ENCODE peak calls at places on chromosomes 7 and 10, in eight cellular contexts. W is small intestine, L is Panc1, S is stomach, I is body of pancreas, Z is fibroblast of lung, T is iPS DF 6.9, F is K562. U is an unnamed sample. For H3K4me1, the result is how much of the 10 kb centered on the place peaks cover.

GRCh38 chr7:66669088-66669487 is 40.4 kb downstream of the KCTD7 start:
- DNase-seq in W (no peak), L (no peak), S (no peak), I (no peak), Z (no peak), T (no peak), F (no peak), U (peak)

GRCh38 chr10:112811741-112812551 is 138.1 kb upstream of the TCF7L2 start:
- DNase-seq in W (peak), L (peak), S (peak), I (peak), Z (peak), T (peak), F (no peak), U (no peak)

GRCh38 chr7:4399596-4399995 is 282.5 kb upstream of the FOXK1 start:
- DNase-seq in W (no peak), L (no peak), S (no peak), I (no peak), Z (no peak), T (no peak), F (no peak), U (no peak)

GRCh38 chr7:158110661-158111555 is 476.7 kb downstream of the PTPRN2 start:
- DNase-seq in W (no peak), L (no peak), S (peak), I (no peak), Z (no peak), T (no peak), F (no peak), U (no peak)

GRCh38 chr7:136555933-136556332 is 312.5 kb upstream of the CHRM2 start:
- DNase-seq in W (no peak), L (no peak), S (no peak), I (no peak), Z (no peak), T (no peak), F (no peak), U (no peak)

GRCh38 chr10:22736134-22736533 is 21.8 kb upstream of the PIP4K2A start:
- DNase-seq in W (no peak), L (no peak), S (no peak), I (no peak), Z (no peak), T (no peak), F (peak), U (no peak)

GRCh38 chr7:38105874-38106483 is 72.1 kb upstream of the STARD3NL start:
- DNase-seq in W (peak), L (peak), S (no peak), I (peak), Z (peak), T (no peak), F (peak), U (no peak)

GRCh38 chr7:155580367-155580766 is 34.0 kb upstream of the CNPY1 start:
- DNase-seq in W (no peak), L (no peak), S (no peak), I (no peak), Z (no peak), T (no peak), F (no peak), U (no peak)

GRCh38 chr10:75431180-75432111 is at the start of gene LRMDA:
- DNase-seq in W (peak), L (no peak), S (peak), I (peak), Z (no peak), T (no peak), F (no peak), U (no peak)

GRCh38 chr10:70119623-70120022 is 13.0 kb downstream of the AIFM2 start:
- DNase-seq in W (no peak), L (no peak), S (no peak), I (no peak), Z (no peak), T (no peak), F (no peak), U (no peak)

GRCh38 chr10:119427263-119427864 is 115.2 kb downstream of the RGS10 start:
- DNase-seq in W (no peak), L (no peak), S (no peak), I (no peak), Z (no peak), T (no peak), F (no peak), U (no peak)

GRCh38 chr10:33143160-33143728 is 185.2 kb upstream of the ITGB1 start:
- DNase-seq in W (no peak), L (no peak), S (no peak), I (no peak), Z (peak), T (no peak), F (no peak), U (no peak)

GRCh38 chr7:55019691-55020480 is 1.1 kb downstream of the EGFR start:
- DNase-seq in W (peak), L (no peak), S (peak), I (peak), Z (no peak), T (no peak), F (no peak), U (no peak)

GRCh38 chr10:100508691-100509150 is 10.9 kb downstream of the SEC31B start:
- DNase-seq in W (peak), L (no peak), S (no peak), I (no peak), Z (peak), T (peak), F (peak), U (no peak)

GRCh38 chr7:36790280-36790679 is 66.0 kb upstream of the AOAH start:
- DNase-seq in W (no peak), L (no peak), S (no peak), I (no peak), Z (no peak), T (no peak), F (no peak), U (no peak)

GRCh38 chr10:35608317-35608672 is 3.2 kb downstream of the GJD4 start:
- DNase-seq in W (no peak), L (no peak), S (no peak), I (no peak), Z (no peak), T (no peak), F (no peak), U (no peak)

GRCh38 chr7:1320616-1321289 is 88.1 kb downstream of the UNCX start:
- DNase-seq in W (no peak), L (no peak), S (no peak), I (no peak), Z (no peak), T (no peak), F (no peak), U (no peak)

GRCh38 chr10:69073025-69073424 is 14.9 kb upstream of the SRGN start:
- DNase-seq in W (no peak), L (no peak), S (no peak), I (no peak), Z (no peak), T (no peak), F (no peak), U (no peak)

GRCh38 chr10:118504044-118504944 is 91.2 kb downstream of the PRLHR start:
- DNase-seq in W (peak), L (peak), S (no peak), I (no peak), Z (peak), T (no peak), F (peak), U (peak)

GRCh38 chr7:155378580-155378934 is 79.4 kb upstream of the EN2 start:
- DNase-seq in W (no peak), L (no peak), S (no peak), I (no peak), Z (no peak), T (no peak), F (no peak), U (no peak)

GRCh38 chr7:20598479-20599419 is 16.7 kb upstream of the ABCB5 start:
- DNase-seq in W (peak), L (peak), S (no peak), I (no peak), Z (peak), T (peak), F (peak), U (no peak)

GRCh38 chr10:16585103-16585502 is 63.4 kb upstream of the C1QL3 start:
- DNase-seq in W (no peak), L (no peak), S (no peak), I (no peak), Z (no peak), T (no peak), F (no peak), U (no peak)

GRCh38 chr10:62038609-62039190 is 137.2 kb downstream of the ARID5B start:
- DNase-seq in W (peak), L (peak), S (peak), I (peak), Z (peak), T (no peak), F (peak), U (peak)

GRCh38 chr7:81299272-81299671 is 380.4 kb upstream of the SEMA3C start:
- DNase-seq in W (peak), L (peak), S (no peak), I (no peak), Z (peak), T (no peak), F (no peak), U (no peak)

GRCh38 chr7:3321745-3322144 is 20.7 kb downstream of the SDK1 start:
- DNase-seq in W (no peak), L (no peak), S (no peak), I (no peak), Z (no peak), T (no peak), F (no peak), U (no peak)

GRCh38 chr10:71973777-71974488 is 9.7 kb downstream of the CHST3 start:
- DNase-seq in W (no peak), L (no peak), S (no peak), I (no peak), Z (no peak), T (no peak), F (no peak), U (no peak)

GRCh38 chr10:71974489-71975011 is 10.4 kb downstream of the CHST3 start:
- DNase-seq in W (no peak), L (peak), S (no peak), I (no peak), Z (peak), T (no peak), F (no peak), U (no peak)

GRCh38 chr10:71971311-71971731 is 7.1 kb downstream of the CHST3 start:
- DNase-seq in W (no peak), L (no peak), S (no peak), I (no peak), Z (no peak), T (no peak), F (no peak), U (no peak)

GRCh38 chr10:71971769-71972555 is 7.8 kb downstream of the CHST3 start:
- DNase-seq in W (no peak), L (no peak), S (no peak), I (no peak), Z (no peak), T (no peak), F (no peak), U (no peak)

GRCh38 chr10:71972746-71973695 is 8.8 kb downstream of the CHST3 start:
- DNase-seq in W (no peak), L (no peak), S (no peak), I (no peak), Z (no peak), T (no peak), F (no peak), U (no peak)
- H3K4me1 ChIP-seq in W (under half), L (half or more), S (half or more), I (half or more), Z (under half), T (under half), F (under half), U (under half)

DNA sequence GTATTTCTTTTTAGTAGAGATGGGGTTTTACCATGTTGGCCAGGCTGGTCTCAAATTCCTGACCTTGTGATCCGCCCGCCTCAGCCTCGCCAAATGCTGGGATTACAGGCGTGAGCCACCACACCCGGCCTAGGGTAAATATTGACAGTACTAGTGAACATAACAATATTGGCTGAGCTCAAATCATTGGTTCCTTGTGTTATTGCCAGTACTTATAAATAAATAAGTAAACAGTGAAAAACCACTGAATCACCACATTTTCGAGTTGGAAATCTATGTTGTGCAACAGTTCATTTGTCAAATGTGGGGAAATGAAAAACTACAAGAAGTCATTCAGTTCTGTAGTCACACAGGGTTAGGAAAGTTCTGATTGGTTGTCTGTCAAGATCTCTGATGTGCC is 15.8 kb downstream of the RPP30 start:
- DNase-seq in W (no peak), L (no peak), S (peak), I (no peak), Z (no peak), T (no peak), F (no peak), U (no peak)
- H3K4me1 ChIP-seq in W (under half), L (under half), S (under half), I (under half), Z (under half), T (under half), F (under half), U (under half)

DNA sequence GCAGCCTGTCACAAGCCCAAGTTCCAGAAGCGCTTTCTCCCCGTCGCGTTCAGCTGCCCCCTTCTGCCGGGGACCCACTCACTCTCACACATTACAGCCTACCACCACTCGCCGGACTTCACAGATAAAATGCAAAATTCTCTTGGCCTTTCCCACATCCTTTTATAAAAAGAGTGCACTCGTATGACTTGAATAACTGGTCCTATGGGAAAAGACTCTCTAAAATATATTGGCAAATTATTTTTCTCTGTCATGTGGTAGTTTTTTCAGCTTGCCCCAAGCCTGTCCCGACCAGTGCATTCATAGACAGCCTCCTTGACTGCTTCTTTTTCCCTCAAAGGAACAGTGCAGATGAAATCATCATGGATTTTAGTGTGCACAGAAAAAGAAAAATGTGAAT is 1.3 kb downstream of the INHBA start:
- DNase-seq in W (no peak), L (no peak), S (no peak), I (no peak), Z (no peak), T (no peak), F (no peak), U (no peak)
- H3K4me1 ChIP-seq in W (under half), L (under half), S (half or more), I (under half), Z (under half), T (under half), F (under half), U (under half)

GRCh38 chr10:125882596-125882995 is 1.5 kb upstream of the DHX32 start:
- DNase-seq in W (no peak), L (no peak), S (no peak), I (no peak), Z (no peak), T (no peak), F (no peak), U (no peak)
- H3K4me1 ChIP-seq in W (under half), L (half or more), S (under half), I (half or more), Z (under half), T (under half), F (under half), U (under half)

DNA sequence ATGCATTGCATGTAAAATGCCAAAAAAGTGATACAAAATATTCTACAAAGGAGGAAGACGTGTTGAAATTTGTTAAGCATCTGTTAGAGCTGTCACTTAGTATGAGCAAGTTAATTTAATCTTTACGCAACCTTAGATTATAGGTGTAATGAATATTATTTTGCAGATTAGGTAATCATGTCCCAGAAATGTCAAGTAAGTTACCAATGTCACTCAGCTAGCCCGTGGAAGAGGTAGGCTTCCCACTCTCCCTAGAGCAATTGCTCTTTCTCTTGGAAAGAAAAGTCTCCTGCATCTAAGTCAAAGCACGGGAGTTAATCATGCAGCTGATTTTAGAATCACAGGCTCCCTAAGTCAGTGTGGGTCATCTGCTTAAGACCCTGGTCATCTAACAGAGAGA is 830.4 kb upstream of the IGFBP3 start:
- DNase-seq in W (no peak), L (no peak), S (no peak), I (no peak), Z (no peak), T (no peak), F (no peak), U (no peak)
- H3K4me1 ChIP-seq in W (under half), L (under half), S (under half), I (under half), Z (under half), T (under half), F (under half), U (under half)

U was measured in Peyer's patch.